ENCODE peak calls at places on chromosomes 4 and X, in five cellular contexts. M is choroid plexus epithelial cell, P is GM12878, O is GM12865, H is tibial artery. W is an unnamed sample.

GRCh38 chr4:52751349-52751911 is at the start of gene ERVMER34-1:
- DNase-seq in H (peak; percentile 32), O (no peak), M (peak; percentile 45), P (no peak), W (peak; percentile 89)

GRCh38 chrX:15059488-15059887 is 186.3 kb downstream of the MOSPD2 start:
- DNase-seq in M (peak; percentile 0), O (no peak), H (no peak), P (no peak), W (no peak)

GRCh38 chr4:4227510-4228355 is 1.0 kb upstream of the OTOP1 start:
- DNase-seq in M (no peak), H (no peak), P (no peak), O (no peak), W (no peak)

GRCh38 chr4:10461091-10461849 is 4.0 kb upstream of the ZNF518B start:
- DNase-seq in O (peak; percentile 84), P (peak; percentile 31), H (peak; percentile 31), M (peak; percentile 74), W (no peak)

GRCh38 chr4:141853091-141853734 is 216.8 kb downstream of the IL15 start:
- DNase-seq in O (no peak), M (no peak), P (no peak), H (no peak), W (peak; percentile 96)

GRCh38 chr4:99634742-99635360 is 22.8 kb downstream of the C4orf54 start:
- DNase-seq in H (no peak), P (no peak), O (no peak), M (no peak), W (no peak)

GRCh38 chrX:39310925-39311324 is 509.7 kb downstream of the MID1IP1 start:
- DNase-seq in P (no peak), H (no peak), O (no peak), M (no peak), W (no peak)

GRCh38 chr4:139144161-139144859 is 32.7 kb downstream of the ELF2 start:
- DNase-seq in M (peak; percentile 71), O (no peak), P (no peak), H (peak; percentile 73), W (peak; percentile 65)

GRCh38 chrX:31661280-31661679 is 589.4 kb upstream of the FTHL17 start:
- DNase-seq in H (no peak), P (no peak), M (no peak), O (no peak), W (no peak)

GRCh38 chr4:81214518-81215218 is 354 bp downstream of the PRKG2 start:
- DNase-seq in P (no peak), M (peak; percentile 61), O (no peak), H (no peak), W (no peak)

DNA sequence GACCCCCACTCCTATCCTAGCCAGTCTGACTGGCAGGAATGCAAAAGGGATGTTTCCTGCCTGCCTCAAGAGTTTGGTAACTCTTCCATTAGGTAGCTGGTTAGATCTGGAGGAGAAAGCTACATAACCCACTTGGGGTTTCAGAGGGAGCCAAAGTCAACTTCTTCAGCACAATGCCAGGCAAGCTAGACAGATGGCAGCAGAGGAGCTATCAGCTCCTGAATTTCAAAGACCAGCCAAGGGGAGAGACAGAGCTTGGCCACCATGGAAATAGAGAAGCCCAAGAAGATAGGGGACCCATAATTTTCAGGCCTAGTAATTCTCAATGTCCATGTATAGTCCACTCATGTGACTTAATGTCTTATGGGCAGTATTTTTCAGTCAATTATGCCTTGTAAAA is 56.4 kb downstream of the PGRMC1 start:
- DNase-seq in O (no peak), H (no peak), M (peak; percentile 1), P (no peak), W (peak; percentile 14)
- TF ChIP-seq CTCF in O (no peak), H (no peak), M (peak; percentile 18), P (peak; percentile 13), W (peak; percentile 17)

DNA sequence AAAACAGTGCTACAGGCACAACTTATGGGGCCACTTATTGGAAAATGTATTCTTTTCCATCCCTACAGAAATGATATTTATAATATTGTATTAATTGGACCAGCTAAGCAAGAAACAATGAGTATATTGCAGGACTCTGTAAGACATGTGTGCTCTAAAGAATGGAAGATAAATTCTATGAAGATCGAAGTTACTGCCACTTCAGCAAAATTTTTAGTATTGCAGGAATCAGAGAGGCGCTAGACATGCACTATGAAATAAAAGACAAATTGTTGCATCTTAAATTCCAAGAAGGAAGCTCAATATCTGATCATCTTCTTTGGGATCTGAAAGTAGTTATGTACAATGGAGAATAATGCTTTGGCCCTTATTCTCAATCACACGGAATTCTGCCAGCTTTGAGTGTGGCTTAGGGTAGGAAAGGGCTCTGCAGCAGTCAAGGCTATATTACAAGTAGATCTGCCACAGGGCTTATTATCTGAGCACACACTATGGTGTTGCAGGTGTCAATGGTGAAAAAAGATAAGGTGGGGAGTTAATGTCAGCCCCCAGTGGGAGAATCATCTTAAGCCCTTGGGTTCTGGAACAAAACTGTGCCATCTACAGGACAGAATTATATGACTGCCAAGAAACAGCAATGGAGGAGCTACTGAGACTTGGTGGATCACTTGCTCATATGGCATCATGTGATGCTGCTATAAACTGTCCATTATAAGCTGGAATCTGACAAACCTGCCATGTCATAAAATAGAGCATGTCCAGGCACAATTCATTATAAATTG is 334.0 kb upstream of the NDST3 start:
- DNase-seq in M (no peak), H (no peak), O (peak; percentile 13), P (no peak), W (peak; percentile 24)
- TF ChIP-seq CTCF in M (no peak), H (no peak), O (peak; percentile 47), P (peak; percentile 35), W (peak; percentile 10)

GRCh38 chr4:56316011-56316650 is 71.2 kb downstream of the AASDH start:
- DNase-seq in H (no peak), P (no peak), O (no peak), M (no peak), W (no peak)
- TF ChIP-seq CTCF in H (no peak), P (no peak), O (no peak), M (no peak), W (no peak)

GRCh38 chr4:105455182-105455581 is 18.7 kb downstream of the PPA2 start:
- DNase-seq in H (no peak), M (no peak), P (no peak), O (no peak), W (no peak)
- TF ChIP-seq CTCF in H (no peak), M (no peak), P (no peak), O (no peak), W (no peak)

GRCh38 chr4:82770607-82771006 is 28.0 kb downstream of the SCD5 start:
- DNase-seq in H (no peak), O (no peak), M (no peak), P (no peak), W (no peak)

GRCh38 chr4:82761249-82761648 is 37.3 kb downstream of the SCD5 start:
- DNase-seq in P (no peak), H (no peak), O (no peak), M (no peak), W (no peak)

DNA sequence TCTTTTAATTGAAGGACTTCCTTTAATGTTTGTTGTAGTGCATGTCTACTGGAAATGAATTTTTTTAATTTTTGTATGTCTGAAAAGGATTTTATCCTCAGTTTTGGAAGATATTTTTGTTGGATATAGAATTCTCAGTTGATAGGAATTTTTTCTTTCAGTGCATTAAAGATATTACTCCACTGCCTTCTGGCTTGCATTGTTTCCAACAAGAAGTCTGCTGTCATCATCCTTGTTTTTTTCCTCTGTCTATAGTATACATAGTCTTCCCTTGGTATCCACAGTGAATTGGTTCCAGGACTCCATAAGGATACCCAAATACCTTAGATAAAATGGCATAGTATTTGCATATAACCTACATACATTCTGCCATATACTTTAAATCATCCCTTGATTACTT is 33.5 kb downstream of the SCD5 start:
- DNase-seq in M (no peak), H (no peak), P (no peak), O (no peak), W (no peak)
- TF ChIP-seq CTCF in M (no peak), H (no peak), P (no peak), O (no peak), W (no peak)

GRCh38 chr4:177508662-177509061 is 66.4 kb upstream of the AGA start:
- DNase-seq in O (no peak), M (no peak), P (no peak), H (no peak), W (no peak)

GRCh38 chr4:177509346-177509745 is 67.1 kb upstream of the AGA start:
- DNase-seq in M (no peak), O (no peak), P (no peak), H (no peak), W (no peak)

GRCh38 chr4:177499537-177499936 is 57.3 kb upstream of the AGA start:
- DNase-seq in P (no peak), O (no peak), M (no peak), H (no peak), W (no peak)

DNA sequence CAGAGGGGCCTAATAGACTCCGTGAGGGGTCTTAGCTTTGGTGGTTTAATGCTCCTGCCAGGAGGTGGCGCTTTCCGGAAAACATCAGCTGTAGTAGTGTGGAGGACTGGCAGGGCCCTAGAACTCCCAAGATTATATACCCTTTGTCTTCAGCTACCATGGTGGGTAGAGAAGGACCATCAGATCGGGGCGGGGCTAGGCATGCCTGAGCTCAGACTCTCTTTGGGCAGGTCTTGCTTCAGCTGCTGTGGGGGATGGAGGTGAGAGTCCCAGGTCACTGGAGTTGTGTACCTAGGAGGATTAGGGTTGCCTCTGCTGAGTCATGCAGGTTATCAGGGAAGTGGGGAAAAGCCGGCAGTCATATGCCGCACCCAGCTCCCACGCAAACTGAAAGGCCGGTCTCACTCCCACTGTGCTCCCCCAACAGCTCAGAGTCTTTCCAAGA is 63.0 kb upstream of the AGA start:
- DNase-seq in M (no peak), O (no peak), P (no peak), H (no peak), W (no peak)
- TF ChIP-seq CTCF in M (no peak), O (no peak), P (no peak), H (no peak), W (no peak)

GRCh38 chrX:107324493-107325310 is 118.3 kb downstream of the DNAAF6 start:
- DNase-seq in H (peak; percentile 21), P (no peak), M (peak; percentile 36), O (peak; percentile 17), W (peak; percentile 12)
- TF ChIP-seq CTCF in H (no peak), P (no peak), M (peak; percentile 52), O (peak; percentile 3), W (no peak)

GRCh38 chrX:131895807-131896206 is 127.3 kb upstream of the STK26 start:
- DNase-seq in H (no peak), P (no peak), O (no peak), M (no peak), W (no peak)
- TF ChIP-seq CTCF in H (no peak), P (no peak), O (no peak), M (no peak), W (no peak)

DNA sequence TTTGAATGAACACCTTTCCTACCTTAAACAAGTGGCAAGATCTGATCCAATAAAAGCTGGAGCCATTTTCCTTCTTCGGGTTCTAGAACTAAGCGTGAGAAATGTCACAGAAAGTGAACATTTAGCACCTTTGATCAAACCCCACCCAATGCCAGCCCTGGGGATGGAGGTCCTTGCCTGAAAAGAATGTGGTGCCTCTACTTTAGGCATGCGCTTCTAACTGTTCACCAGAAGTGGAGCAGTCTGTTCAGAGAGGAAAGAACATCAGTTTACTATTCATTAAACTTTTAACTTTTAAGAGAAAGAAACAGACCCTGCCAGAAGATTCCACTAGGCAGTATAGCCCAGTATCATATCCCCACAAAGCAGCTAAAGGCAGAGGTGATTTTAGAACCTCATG is 75.9 kb downstream of the INTS12 start:
- DNase-seq in M (no peak), H (no peak), P (no peak), O (no peak), W (no peak)
- TF ChIP-seq CTCF in M (no peak), H (no peak), P (peak; percentile 19), O (no peak), W (no peak)